ENCODE peak calls at places on chromosomes 3 and 15, in five cellular contexts. D is activated B cell treated with CpG ODN at 0.5 μM for 24 hours; Z is activated T-helper 9 cell treated with anti-CD3 and anti-CD28 coated beads, Interleukin-2, amount 50 U/mL, for 16 hours; Y is CD4-positive, alpha-beta T cell; K is coronary artery. T is an unnamed sample.

GRCh38 chr3:39812537-39812936 is 3.1 kb downstream of the MYRIP start:
- DNase-seq in D (no peak), Z (no peak), Y (no peak), K (no peak), T (no peak)

GRCh38 chr3:43345877-43346276 is 59.5 kb downstream of the SNRK start:
- DNase-seq in D (no peak), Z (no peak), Y (no peak), K (no peak), T (no peak)

GRCh38 chr15:87816811-87817210 is 439.7 kb downstream of the NTRK3 start:
- DNase-seq in D (no peak), Z (no peak), Y (no peak), K (no peak), T (peak; percentile 59)

GRCh38 chr3:191783039-191783438 is 322.1 kb downstream of the PYDC2 start:
- DNase-seq in D (no peak), Z (no peak), Y (no peak), K (no peak), T (no peak)

GRCh38 chr3:144865886-144866285 is 894.3 kb downstream of the DIPK2A start:
- DNase-seq in D (no peak), Z (no peak), Y (no peak), K (no peak), T (no peak)

GRCh38 chr3:12574656-12575055 is 17.8 kb downstream of the MKRN2 start:
- DNase-seq in D (no peak), Z (no peak), Y (no peak), K (no peak), T (no peak)

GRCh38 chr3:9175421-9175820 is 74.0 kb downstream of the SRGAP3 start:
- DNase-seq in D (no peak), Z (no peak), Y (no peak), K (no peak), T (peak; percentile 38)

GRCh38 chr3:14440531-14441239 is 38.3 kb downstream of the SLC6A6 start:
- DNase-seq in D (no peak), Z (no peak), Y (no peak), K (no peak), T (peak; percentile 28)

T was measured in T1000.